ENCODE peak calls at places on chromosomes 1 and 21, in six cellular contexts. S is foreskin fibroblast, G is AG04450, B is A549, Z is upper lobe of right lung, R is fibroblast of lung. M is an unnamed sample.

GRCh38 chr21:26469789-26470188 is 103.3 kb downstream of the CYYR1 start:
- DNase-seq in G (no peak), S (peak; percentile 92), B (no peak), R (peak; percentile 93), Z (no peak), M (no peak)

GRCh38 chr1:221965252-221965651 is 223.4 kb upstream of the DUSP10 start:
- DNase-seq in Z (no peak), B (no peak), S (no peak), G (no peak), R (no peak), M (no peak)

GRCh38 chr21:43972850-43973633 is 39.1 kb upstream of the TRAPPC10 start:
- DNase-seq in Z (no peak), R (peak; percentile 21), B (no peak), S (peak; percentile 27), G (no peak), M (no peak)

GRCh38 chr21:45581322-45581712 is 39.1 kb upstream of the SLC19A1 start:
- DNase-seq in Z (peak; percentile 56), B (no peak), S (no peak), R (no peak), G (no peak), M (no peak)

GRCh38 chr1:109619655-109620395 is at the start of gene AMPD2:
- DNase-seq in B (peak; percentile 71), R (peak; percentile 86), Z (peak; percentile 90), G (peak; percentile 59), S (peak; percentile 94), M (peak; percentile 66)

GRCh38 chr1:9344426-9345200 is 51.9 kb downstream of the SPSB1 start:
- DNase-seq in S (no peak), R (no peak), Z (no peak), B (no peak), G (no peak), M (no peak)

GRCh38 chr1:26302733-26303405 is 3.6 kb downstream of the UBXN11 start:
- DNase-seq in S (peak; percentile 89), B (no peak), Z (no peak), R (peak; percentile 92), G (peak; percentile 32), M (no peak)

GRCh38 chr1:200336111-200336845 is 73.6 kb downstream of the ZNF281 start:
- DNase-seq in Z (no peak), R (no peak), S (peak; percentile 24), G (no peak), B (peak; percentile 51), M (no peak)

GRCh38 chr1:53636621-53637171 is 102.3 kb downstream of the GLIS1 start:
- DNase-seq in R (no peak), Z (peak; percentile 58), G (no peak), S (no peak), B (no peak), M (no peak)

GRCh38 chr1:235199441-235199840 is 38.4 kb upstream of the RBM34 start:
- DNase-seq in S (peak; percentile 24), R (peak; percentile 48), B (peak; percentile 14), Z (no peak), G (no peak), M (peak; percentile 17)

GRCh38 chr1:149942207-149942606 is 5.5 kb upstream of the MTMR11 start:
- DNase-seq in R (peak; percentile 69), S (peak; percentile 39), G (no peak), Z (no peak), B (peak; percentile 49), M (no peak)

GRCh38 chr1:155989242-155989991 is 11.1 kb upstream of the ARHGEF2 start:
- DNase-seq in R (peak; percentile 77), B (no peak), G (no peak), Z (peak; percentile 85), S (peak; percentile 90), M (no peak)
- H3K4me3 ChIP-seq in R (peak overlapping the region; percentile 55), B (no peak overlapping the region), G (peak overlapping the region; percentile 39), Z (peak overlapping the region; percentile 41), S (peak overlapping the region; percentile 34), M (no peak overlapping the region)

GRCh38 chr1:10530756-10531155 is 56.0 kb downstream of the PEX14 start:
- DNase-seq in Z (no peak), B (no peak), G (no peak), S (no peak), R (peak; percentile 36), M (no peak)
- H3K4me3 ChIP-seq in Z (peak overlapping the region; percentile 27), B (no peak overlapping the region), G (peak overlapping the region; percentile 52), S (no peak overlapping the region), R (peak overlapping the region; percentile 44), M (no peak overlapping the region)

GRCh38 chr1:187047298-187047697 is 218.5 kb downstream of the PLA2G4A start:
- DNase-seq in R (no peak), B (no peak), G (no peak), S (no peak), Z (no peak), M (no peak)
- H3K4me3 ChIP-seq in R (no peak overlapping the region), B (no peak overlapping the region), G (no peak overlapping the region), S (no peak overlapping the region), Z (no peak overlapping the region), M (no peak overlapping the region)

GRCh38 chr1:16115468-16116363 is 40.2 kb downstream of the EPHA2 start:
- DNase-seq in B (no peak), S (no peak), R (no peak), G (no peak), Z (no peak), M (no peak)
- H3K4me3 ChIP-seq in B (no peak overlapping the region), S (no peak overlapping the region), R (no peak overlapping the region), G (no peak overlapping the region), Z (no peak overlapping the region), M (no peak overlapping the region)

GRCh38 chr1:145707183-145707867 is at the start of gene PDZK1:
- DNase-seq in S (no peak), B (no peak), R (no peak), Z (no peak), G (no peak), M (no peak)
- H3K4me3 ChIP-seq in S (no peak within 1 kb of the TSS), B (no peak within 1 kb of the TSS), R (no peak within 1 kb of the TSS), Z (no peak within 1 kb of the TSS), G (no peak within 1 kb of the TSS), M (no peak within 1 kb of the TSS)

GRCh38 chr1:65568285-65568684 is 147.8 kb downstream of the LEPR start:
- DNase-seq in R (no peak), Z (no peak), B (no peak), S (no peak), G (no peak), M (no peak)

GRCh38 chr1:65564493-65564892 is 144.0 kb downstream of the LEPR start:
- DNase-seq in Z (no peak), R (no peak), B (no peak), G (no peak), S (no peak), M (no peak)
- H3K4me3 ChIP-seq in Z (no peak overlapping the region), R (no peak overlapping the region), B (no peak overlapping the region), G (no peak overlapping the region), S (no peak overlapping the region), M (no peak overlapping the region)

GRCh38 chr1:1435911-1436633 is 582 bp downstream of the VWA1 start:
- DNase-seq in G (no peak), B (no peak), Z (no peak), R (no peak), S (no peak), M (no peak)
- H3K4me3 ChIP-seq in G (peak overlapping the region; percentile 50), B (peak overlapping the region; percentile 67), Z (peak overlapping the region; percentile 57), R (peak overlapping the region; percentile 49), S (peak overlapping the region; percentile 31), M (peak overlapping the region; percentile 95)

GRCh38 chr1:208233546-208233945 is 10.6 kb downstream of the PLXNA2 start:
- DNase-seq in S (peak; percentile 57), B (no peak), G (no peak), R (peak; percentile 53), Z (peak; percentile 84), M (no peak)

GRCh38 chr1:208231929-208232360 is 12.2 kb downstream of the PLXNA2 start:
- DNase-seq in R (peak; percentile 86), Z (no peak), B (no peak), S (peak; percentile 79), G (peak; percentile 59), M (no peak)

GRCh38 chr1:208230668-208231529 is 13.3 kb downstream of the PLXNA2 start:
- DNase-seq in B (no peak), R (peak; percentile 44), Z (peak; percentile 75), S (no peak), G (no peak), M (no peak)

GRCh38 chr1:208233978-208234377 is 10.2 kb downstream of the PLXNA2 start:
- DNase-seq in R (no peak), B (no peak), S (no peak), G (no peak), Z (no peak), M (no peak)

GRCh38 chr1:208232639-208233038 is 11.5 kb downstream of the PLXNA2 start:
- DNase-seq in G (no peak), Z (no peak), B (no peak), R (no peak), S (no peak), M (no peak)
- H3K4me3 ChIP-seq in G (no peak overlapping the region), Z (no peak overlapping the region), B (no peak overlapping the region), R (no peak overlapping the region), S (no peak overlapping the region), M (no peak overlapping the region)

M was measured in LNCaP clone FGC.